ENCODE peak calls at places on chromosomes 12 and 14, in seven cellular contexts. K is OCI-LY7; U is cardiac muscle cell; M is ascending aorta; Y is CD8-positive, alpha-beta memory T cell; E is heart left ventricle; P is Karpas-422. X is an unnamed sample. For H3K36me3, the result is how much of the 10 kb centered on the place peaks cover.

GRCh38 chr12:49465132-49465531 is 73.7 kb upstream of the KCNH3 start:
- DNase-seq in K (no peak), U (no peak), M (no peak), Y (no peak), E (no peak), P (no peak), X (no peak)

GRCh38 chr14:51539571-51540037 is 112.1 kb upstream of the FRMD6 start:
- DNase-seq in K (no peak), U (peak), M (no peak), Y (no peak), E (no peak), P (no peak), X (no peak)

GRCh38 chr12:47276253-47277070 is 196.7 kb upstream of the AMIGO2 start:
- DNase-seq in K (peak), U (peak), M (no peak), Y (peak), E (no peak), P (peak), X (peak)

GRCh38 chr14:100972134-100972905 is 68.8 kb upstream of the RTL1 start:
- DNase-seq in K (no peak), U (no peak), M (no peak), Y (no peak), E (no peak), P (no peak), X (no peak)

GRCh38 chr14:103711516-103712431 is 3.5 kb downstream of the XRCC3 start:
- DNase-seq in K (no peak), U (no peak), M (no peak), Y (no peak), E (peak), P (no peak), X (no peak)

GRCh38 chr12:18101043-18101442 is 11.1 kb upstream of the RERGL start:
- DNase-seq in K (peak), U (no peak), M (no peak), Y (no peak), E (no peak), P (no peak), X (no peak)

GRCh38 chr14:78152246-78153068 is 17.7 kb upstream of the NRXN3 start:
- DNase-seq in K (no peak), U (no peak), M (no peak), Y (no peak), E (no peak), P (no peak), X (no peak)

GRCh38 chr12:32159925-32160324 is 53.3 kb downstream of the BICD1 start:
- DNase-seq in K (no peak), U (peak), M (no peak), Y (no peak), E (no peak), P (no peak), X (no peak)

GRCh38 chr12:71746983-71747611 is 7.6 kb upstream of the RAB21 start:
- DNase-seq in K (peak), U (peak), M (no peak), Y (peak), E (no peak), P (peak), X (peak)

GRCh38 chr14:61647704-61648103 is 47.6 kb upstream of the HIF1A start:
- DNase-seq in K (no peak), U (no peak), M (no peak), Y (no peak), E (no peak), P (no peak), X (no peak)

GRCh38 chr12:85834378-85834777 is 1.8 kb downstream of the RASSF9 start:
- DNase-seq in K (no peak), U (no peak), M (no peak), Y (no peak), E (no peak), P (no peak), X (no peak)

DNA sequence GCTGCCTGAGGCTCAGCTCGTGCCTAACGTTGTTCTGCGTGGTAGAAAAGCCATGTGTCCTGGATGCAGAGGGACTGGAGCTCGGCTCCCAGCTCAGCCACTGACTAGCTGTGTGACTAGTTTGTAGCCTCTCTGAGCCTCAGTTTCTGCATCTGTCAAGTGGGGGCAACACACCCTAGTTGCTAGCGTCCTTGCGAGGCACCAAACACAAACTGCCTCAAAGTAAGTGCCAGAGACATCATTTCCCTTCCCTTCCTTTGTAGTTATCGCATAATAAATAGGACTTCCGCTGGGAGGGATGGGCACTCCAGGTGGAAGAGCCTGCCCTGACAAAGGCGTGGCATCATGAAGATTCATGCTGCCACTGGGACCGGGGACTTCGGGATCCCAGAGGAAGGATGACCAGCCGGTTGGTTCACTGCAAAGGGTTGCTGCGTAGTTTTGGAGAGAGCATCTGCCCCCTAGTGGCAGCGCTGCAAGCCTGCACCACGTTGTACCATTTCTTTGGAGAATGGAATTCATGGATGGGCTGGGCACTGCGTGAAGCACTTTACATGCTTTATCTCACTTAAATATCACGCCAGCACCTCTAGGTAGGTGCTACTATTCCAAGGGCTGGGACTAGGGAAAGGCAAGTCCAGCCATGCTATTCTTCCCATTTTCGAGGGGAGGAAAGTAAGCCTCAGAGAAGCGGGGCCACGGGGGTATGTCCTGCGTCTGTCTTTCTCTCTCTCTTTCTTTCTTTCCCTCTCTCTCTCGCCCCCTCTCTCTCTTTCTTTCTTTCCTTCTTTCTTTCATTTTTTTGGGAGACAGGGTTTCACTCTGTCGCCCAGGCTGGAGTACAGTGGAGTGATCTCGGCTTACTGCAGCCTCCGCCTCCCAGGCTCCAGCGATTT is 4.6 kb downstream of the CCDC197 start:
- DNase-seq in K (peak), U (peak), M (no peak), Y (peak), E (peak), P (peak), X (peak)
- H3K36me3 ChIP-seq in K (under half), U (under half), M (under half), Y (under half), E (under half), P (under half), X (under half)

GRCh38 chr12:120820885-120821510 is 83.2 kb downstream of the SPPL3 start:
- DNase-seq in K (no peak), U (no peak), M (no peak), Y (no peak), E (no peak), P (no peak), X (no peak)

GRCh38 chr12:120825337-120825736 is 78.8 kb downstream of the SPPL3 start:
- DNase-seq in K (no peak), U (no peak), M (no peak), Y (no peak), E (no peak), P (no peak), X (no peak)

GRCh38 chr12:120818416-120818815 is 85.7 kb downstream of the SPPL3 start:
- DNase-seq in K (no peak), U (no peak), M (no peak), Y (no peak), E (no peak), P (no peak), X (no peak)

GRCh38 chr12:120822832-120823503 is 81.2 kb downstream of the SPPL3 start:
- DNase-seq in K (no peak), U (no peak), M (no peak), Y (no peak), E (no peak), P (no peak), X (no peak)

GRCh38 chr12:120821878-120822277 is 82.3 kb downstream of the SPPL3 start:
- DNase-seq in K (no peak), U (no peak), M (no peak), Y (no peak), E (no peak), P (no peak), X (no peak)
- H3K27ac ChIP-seq in K (no peak), U (peak), M (no peak), Y (no peak), E (no peak), P (no peak), X (no peak)

GRCh38 chr12:57169046-57169795 is 21.8 kb upstream of the LRP1-AS start:
- DNase-seq in K (no peak), U (no peak), M (no peak), Y (no peak), E (no peak), P (no peak), X (no peak)
- H3K36me3 ChIP-seq in K (under half), U (under half), M (half or more), Y (under half), E (half or more), P (under half), X (under half)

DNA sequence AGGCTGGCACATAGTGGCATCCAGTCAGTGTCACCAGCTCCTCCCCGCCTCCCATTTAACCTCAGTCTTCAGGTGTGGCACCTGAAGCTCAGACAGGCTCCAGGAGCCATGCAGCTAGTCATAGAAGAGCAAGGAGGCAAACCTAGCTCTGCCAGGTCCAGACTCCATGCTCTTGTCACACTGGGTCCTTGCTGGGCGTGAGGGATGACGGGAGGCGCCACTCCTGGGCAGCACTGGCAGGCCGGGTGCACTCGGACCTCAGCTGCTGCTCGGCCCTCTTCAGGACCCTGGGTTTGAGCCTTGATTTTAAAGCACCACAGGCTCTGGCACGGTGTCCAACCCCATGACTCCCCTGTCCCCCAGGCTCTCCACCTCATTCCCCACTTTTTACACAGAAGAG is 24.1 kb downstream of the ITPK1 start:
- DNase-seq in K (no peak), U (no peak), M (no peak), Y (no peak), E (no peak), P (no peak), X (no peak)
- H3K27ac ChIP-seq in K (no peak), U (no peak), M (no peak), Y (no peak), E (peak), P (no peak), X (no peak)

GRCh38 chr12:121509339-121509738 is 71.5 kb downstream of the KDM2B start:
- DNase-seq in K (no peak), U (no peak), M (no peak), Y (no peak), E (no peak), P (no peak), X (no peak)

GRCh38 chr12:121508533-121508932 is 72.3 kb downstream of the KDM2B start:
- DNase-seq in K (no peak), U (no peak), M (no peak), Y (no peak), E (no peak), P (no peak), X (no peak)

GRCh38 chr12:121505513-121505912 is 75.3 kb downstream of the KDM2B start:
- DNase-seq in K (no peak), U (no peak), M (no peak), Y (no peak), E (no peak), P (no peak), X (no peak)

GRCh38 chr12:121507984-121508383 is 72.8 kb downstream of the KDM2B start:
- DNase-seq in K (no peak), U (no peak), M (no peak), Y (no peak), E (no peak), P (no peak), X (no peak)

DNA sequence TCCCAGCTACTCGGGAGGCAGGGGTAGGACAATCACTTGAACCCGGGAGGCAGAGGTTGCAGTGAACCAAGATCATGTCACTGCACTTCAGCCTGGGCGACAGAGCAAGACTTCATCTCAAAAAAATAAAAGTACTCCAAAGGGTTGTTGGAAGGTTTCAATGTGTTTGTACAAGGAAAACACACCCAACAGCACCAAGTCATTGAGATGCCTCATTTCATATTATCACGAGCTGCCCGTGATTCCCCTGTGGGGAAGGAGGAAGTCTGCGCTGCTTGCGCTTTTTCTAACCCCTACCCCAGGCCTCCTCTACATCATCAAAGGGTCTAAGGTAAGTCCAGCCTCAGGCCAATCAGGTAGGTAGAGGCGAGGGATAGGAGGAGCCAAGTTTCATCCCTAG is 73.6 kb downstream of the KDM2B start:
- DNase-seq in K (no peak), U (no peak), M (no peak), Y (no peak), E (no peak), P (no peak), X (no peak)
- H3K36me3 ChIP-seq in K (under half), U (under half), M (under half), Y (under half), E (under half), P (under half), X (under half)

GRCh38 chr14:73003688-73004087 is 23.2 kb downstream of the ZFYVE1 start:
- DNase-seq in K (no peak), U (no peak), M (no peak), Y (no peak), E (peak), P (no peak), X (no peak)
- H3K27ac ChIP-seq in K (no peak), U (no peak), M (no peak), Y (no peak), E (no peak), P (no peak), X (no peak)